ENCODE peak calls at places on chromosome 20, in six cellular contexts. K is IMR-90, Y is H1, Z is trophoblast cell, S is H9, E is neuronal stem cell. T is an unnamed sample.

GRCh38 chr20:64038252-64038578 is 2.2 kb downstream of the C20orf204 start:
- DNase-seq in K (no peak), Y (no peak), Z (no peak), S (peak; percentile 51), E (no peak), T (no peak)

GRCh38 chr20:40682104-40683045 is 6.7 kb downstream of the MAFB start:
- DNase-seq in K (no peak), Y (peak; percentile 60), Z (no peak), S (no peak), E (peak; percentile 12), T (peak; percentile 42)

GRCh38 chr20:18527836-18528235 is 20.1 kb downstream of the SEC23B start:
- DNase-seq in K (peak; percentile 75), Y (no peak), Z (no peak), S (no peak), E (no peak), T (peak; percentile 4)

GRCh38 chr20:32544893-32545840 is 40.0 kb downstream of the NOL4L start:
- DNase-seq in K (peak; percentile 42), Y (no peak), Z (peak; percentile 17), S (no peak), E (no peak), T (no peak)

GRCh38 chr20:3115190-3116107 is 30.9 kb upstream of the AVP start:
- DNase-seq in K (peak; percentile 59), Y (peak; percentile 64), Z (peak; percentile 83), S (peak; percentile 73), E (peak; percentile 44), T (peak; percentile 64)

GRCh38 chr20:19328676-19329075 is 116.2 kb downstream of the SLC24A3 start:
- DNase-seq in K (no peak), Y (no peak), Z (no peak), S (no peak), E (no peak), T (no peak)

GRCh38 chr20:31833130-31833930 is 12.1 kb downstream of the FOXS1 start:
- DNase-seq in K (peak; percentile 20), Y (peak; percentile 99), Z (peak; percentile 70), S (peak; percentile 94), E (peak; percentile 80), T (peak; percentile 73)

GRCh38 chr20:63688234-63689045 is 8.0 kb upstream of the TNFRSF6B start:
- DNase-seq in K (no peak), Y (no peak), Z (no peak), S (no peak), E (no peak), T (no peak)

GRCh38 chr20:53582574-53583351 is 10.9 kb downstream of the ZNF217 start:
- DNase-seq in K (peak; percentile 95), Y (no peak), Z (peak; percentile 78), S (no peak), E (no peak), T (peak; percentile 98)

GRCh38 chr20:37356387-37356786 is 10.4 kb downstream of the SRC start:
- DNase-seq in K (no peak), Y (no peak), Z (no peak), S (no peak), E (no peak), T (no peak)

GRCh38 chr20:48897298-48898044 is 24.0 kb upstream of the ARFGEF2 start:
- DNase-seq in K (peak; percentile 92), Y (no peak), Z (peak; percentile 85), S (no peak), E (no peak), T (peak; percentile 86)

GRCh38 chr20:41179961-41180360 is 42.6 kb downstream of the PLCG1 start:
- DNase-seq in K (no peak), Y (peak; percentile 44), Z (no peak), S (peak; percentile 28), E (no peak), T (no peak)

GRCh38 chr20:11234181-11234969 is 560.6 kb upstream of the JAG1 start:
- DNase-seq in K (peak; percentile 16), Y (no peak), Z (no peak), S (no peak), E (no peak), T (peak; percentile 11)

GRCh38 chr20:17859002-17859615 is 109.5 kb downstream of the SNX5 start:
- DNase-seq in K (no peak), Y (no peak), Z (no peak), S (peak; percentile 22), E (no peak), T (no peak)

GRCh38 chr20:58716476-58717277 is 24.1 kb downstream of the NPEPL1 start:
- DNase-seq in K (no peak), Y (peak; percentile 46), Z (no peak), S (peak; percentile 29), E (peak; percentile 50), T (no peak)

GRCh38 chr20:32807706-32808105 is 12.0 kb upstream of the MAPRE1 start:
- DNase-seq in K (no peak), Y (peak; percentile 73), Z (no peak), S (peak; percentile 85), E (peak; percentile 67), T (no peak)

GRCh38 chr20:37907330-37907676 is 4.4 kb downstream of the VSTM2L start:
- DNase-seq in K (no peak), Y (no peak), Z (peak; percentile 30), S (no peak), E (no peak), T (no peak)

GRCh38 chr20:38198238-38198861 is 33.3 kb upstream of the TGM2 start:
- DNase-seq in K (peak; percentile 73), Y (no peak), Z (peak; percentile 92), S (no peak), E (no peak), T (peak; percentile 69)

GRCh38 chr20:62197321-62197720 is 14.5 kb downstream of the MTG2 start:
- DNase-seq in K (no peak), Y (no peak), Z (no peak), S (no peak), E (no peak), T (no peak)

GRCh38 chr20:62197801-62198200 is 15.0 kb downstream of the MTG2 start:
- DNase-seq in K (no peak), Y (no peak), Z (no peak), S (no peak), E (no peak), T (no peak)

GRCh38 chr20:62200491-62201172 is 17.8 kb downstream of the MTG2 start:
- DNase-seq in K (no peak), Y (no peak), Z (no peak), S (no peak), E (no peak), T (no peak)

GRCh38 chr20:62198496-62198895 is 15.7 kb downstream of the MTG2 start:
- DNase-seq in K (no peak), Y (no peak), Z (no peak), S (no peak), E (no peak), T (no peak)

DNA sequence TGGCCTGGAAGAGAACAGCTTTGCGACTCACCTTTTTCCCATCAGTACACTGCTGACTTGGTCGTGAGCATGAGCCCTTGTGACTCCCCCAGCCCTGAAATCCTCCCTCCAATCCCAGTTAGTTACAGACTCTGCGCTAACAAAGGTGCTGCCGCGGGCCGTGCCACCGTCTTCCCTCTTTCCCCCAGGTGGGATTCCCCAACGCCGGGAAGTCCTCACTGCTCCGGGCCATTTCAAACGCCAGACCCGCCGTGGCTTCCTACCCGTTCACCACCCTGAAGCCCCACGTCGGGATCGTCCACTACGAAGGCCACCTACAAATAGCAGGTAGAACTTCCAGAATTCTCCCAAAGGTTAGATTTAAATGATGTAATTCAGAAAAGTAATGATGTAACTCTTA is 16.1 kb downstream of the MTG2 start:
- DNase-seq in K (no peak), Y (no peak), Z (no peak), S (no peak), E (no peak), T (no peak)
- H4K91ac ChIP-seq in K (no peak overlapping the region), Y (no peak overlapping the region), Z (no peak overlapping the region), S (no peak overlapping the region), E (no peak overlapping the region), T (no peak overlapping the region)

DNA sequence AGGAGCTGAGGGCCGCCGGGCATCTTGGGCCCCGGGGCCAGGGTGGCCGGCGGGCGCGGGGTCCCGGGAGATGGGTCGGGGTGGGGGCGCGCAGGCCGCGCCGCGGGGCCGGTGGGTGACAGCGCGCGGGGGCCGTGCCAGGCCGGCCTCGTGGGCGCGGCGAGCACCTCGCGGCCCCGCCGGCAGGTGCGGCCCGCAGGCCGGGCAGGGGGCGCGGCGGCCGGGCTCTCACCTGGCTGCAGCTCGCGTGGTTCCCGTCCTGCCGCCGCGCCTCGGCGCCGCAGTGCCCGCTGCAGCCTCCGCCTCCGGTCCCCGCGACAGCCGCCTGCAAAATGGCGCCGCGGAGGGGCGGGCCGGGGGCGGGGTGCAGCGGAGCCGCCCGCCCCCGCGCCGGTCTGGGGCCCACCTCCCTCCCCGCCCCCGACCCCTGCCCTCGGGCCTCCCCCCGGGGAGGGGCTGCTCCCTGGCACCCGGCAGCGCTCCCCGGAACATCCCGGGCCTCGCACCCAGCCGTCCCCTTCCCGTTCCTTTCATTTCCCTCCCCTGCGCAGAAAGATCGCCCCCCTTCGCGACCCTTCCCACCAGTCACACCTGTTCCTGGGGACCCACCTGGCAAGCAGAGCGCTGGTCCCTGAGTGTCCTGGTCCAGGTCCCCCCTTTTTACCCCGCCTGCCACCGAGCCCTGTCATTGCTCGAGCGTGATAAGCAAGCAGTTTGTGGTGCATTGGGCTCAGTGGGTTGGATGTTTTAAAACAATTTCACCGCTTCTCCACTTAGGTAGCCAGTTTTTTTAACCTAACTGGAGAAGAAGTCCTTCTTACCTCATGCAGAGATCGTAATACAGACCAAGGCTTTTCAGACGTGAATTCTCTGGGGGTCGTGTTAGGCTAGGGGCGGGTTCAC is at the start of gene SLC23A2:
- DNase-seq in K (no peak), Y (peak; percentile 75), Z (peak; percentile 57), S (peak; percentile 53), E (no peak), T (peak; percentile 36)
- H3K27ac ChIP-seq in K (peak within 1 kb of the TSS; percentile 26), Y (no peak within 1 kb of the TSS), Z (no peak within 1 kb of the TSS), S (no peak within 1 kb of the TSS), E (no peak within 1 kb of the TSS), T (no peak within 1 kb of the TSS)

GRCh38 chr20:43650997-43651525 is 15.9 kb upstream of the MYBL2 start:
- DNase-seq in K (no peak), Y (no peak), Z (no peak), S (no peak), E (no peak), T (no peak)

GRCh38 chr20:43653966-43654365 is 12.9 kb upstream of the MYBL2 start:
- DNase-seq in K (no peak), Y (no peak), Z (no peak), S (no peak), E (no peak), T (no peak)

GRCh38 chr20:43658068-43658722 is 8.7 kb upstream of the MYBL2 start:
- DNase-seq in K (peak; percentile 18), Y (no peak), Z (no peak), S (no peak), E (no peak), T (peak; percentile 77)

GRCh38 chr20:43658723-43659419 is 8.0 kb upstream of the MYBL2 start:
- DNase-seq in K (no peak), Y (no peak), Z (no peak), S (no peak), E (no peak), T (no peak)

DNA sequence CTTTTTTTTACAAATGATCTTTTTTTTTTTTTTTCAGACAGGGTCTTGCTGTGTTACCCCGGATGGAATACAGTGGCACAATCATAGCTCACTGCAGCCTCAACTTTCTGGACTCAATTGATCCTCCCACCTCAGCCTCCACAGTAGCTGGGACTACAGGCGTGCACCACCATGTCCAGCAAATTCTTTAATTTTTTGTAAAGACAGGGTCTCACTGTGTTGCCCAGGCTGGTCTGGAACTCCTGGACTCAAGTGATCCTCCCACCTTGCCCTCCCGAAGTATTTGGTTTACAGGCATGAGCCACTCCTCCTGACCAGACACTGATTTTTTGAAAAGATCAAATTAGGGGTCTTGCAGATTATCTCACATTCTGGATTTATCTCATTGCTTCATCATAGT is 11.0 kb upstream of the MYBL2 start:
- DNase-seq in K (no peak), Y (no peak), Z (no peak), S (no peak), E (no peak), T (no peak)
- H4K8ac ChIP-seq in K (no peak overlapping the region), Y (no peak overlapping the region), Z (no peak overlapping the region), S (no peak overlapping the region), E (no peak overlapping the region), T (no peak overlapping the region)

GRCh38 chr20:13333036-13333435 is 112.0 kb downstream of the ISM1 start:
- DNase-seq in K (no peak), Y (no peak), Z (no peak), S (no peak), E (no peak), T (no peak)
- H4K91ac ChIP-seq in K (no peak overlapping the region), Y (no peak overlapping the region), Z (no peak overlapping the region), S (no peak overlapping the region), E (no peak overlapping the region), T (no peak overlapping the region)